ENCODE peak calls at places on chromosomes 6 and 20, in eight cellular contexts. One of them, this sample, is unnamed.

GRCh38 chr6:104326173-104327001 is 533.3 kb downstream of the HACE1 start:
- DNase-seq in pancreas: no peak
- DNase-seq in small intestine: no peak
- DNase-seq in esophagus squamous epithelium: no peak
- DNase-seq in substantia nigra: no peak
- DNase-seq in stomach: no peak
- DNase-seq in mesendoderm: peak
- DNase-seq in aorta: peak
- DNase-seq in this sample: no peak

GRCh38 chr20:57647933-57648785 is 27.9 kb upstream of the ZBP1 start:
- DNase-seq in pancreas: no peak
- DNase-seq in esophagus squamous epithelium: no peak
- DNase-seq in mesendoderm: no peak
- DNase-seq in small intestine: no peak
- DNase-seq in stomach: no peak
- DNase-seq in aorta: no peak
- DNase-seq in substantia nigra: no peak
- DNase-seq in this sample: no peak

GRCh38 chr6:158040051-158040803 is 58.6 kb downstream of the SYNJ2 start:
- DNase-seq in substantia nigra: no peak
- DNase-seq in aorta: peak
- DNase-seq in mesendoderm: peak
- DNase-seq in stomach: no peak
- DNase-seq in small intestine: peak
- DNase-seq in pancreas: no peak
- DNase-seq in esophagus squamous epithelium: no peak
- DNase-seq in this sample: no peak

GRCh38 chr6:35396991-35397390 is 54.6 kb downstream of the PPARD start:
- DNase-seq in small intestine: peak
- DNase-seq in stomach: peak
- DNase-seq in mesendoderm: no peak
- DNase-seq in aorta: peak
- DNase-seq in pancreas: peak
- DNase-seq in substantia nigra: no peak
- DNase-seq in esophagus squamous epithelium: no peak
- DNase-seq in this sample: no peak

GRCh38 chr20:48191200-48191599 is 405.9 kb upstream of the SULF2 start:
- DNase-seq in small intestine: no peak
- DNase-seq in mesendoderm: peak
- DNase-seq in stomach: no peak
- DNase-seq in aorta: peak
- DNase-seq in esophagus squamous epithelium: no peak
- DNase-seq in pancreas: no peak
- DNase-seq in substantia nigra: no peak
- DNase-seq in this sample: no peak

GRCh38 chr6:27213544-27214125 is 33.9 kb upstream of the PRSS16 start:
- DNase-seq in small intestine: no peak
- DNase-seq in pancreas: no peak
- DNase-seq in mesendoderm: peak
- DNase-seq in esophagus squamous epithelium: no peak
- DNase-seq in substantia nigra: no peak
- DNase-seq in aorta: no peak
- DNase-seq in stomach: no peak
- DNase-seq in this sample: no peak

GRCh38 chr6:139381216-139381615 is 6.8 kb upstream of the CITED2 start:
- DNase-seq in esophagus squamous epithelium: no peak
- DNase-seq in small intestine: no peak
- DNase-seq in substantia nigra: no peak
- DNase-seq in aorta: no peak
- DNase-seq in stomach: no peak
- DNase-seq in pancreas: no peak
- DNase-seq in mesendoderm: no peak
- DNase-seq in this sample: no peak

GRCh38 chr6:160978141-160978926 is 13.2 kb upstream of the MAP3K4 start:
- DNase-seq in pancreas: no peak
- DNase-seq in substantia nigra: no peak
- DNase-seq in mesendoderm: no peak
- DNase-seq in aorta: no peak
- DNase-seq in stomach: no peak
- DNase-seq in esophagus squamous epithelium: no peak
- DNase-seq in small intestine: no peak
- DNase-seq in this sample: no peak

GRCh38 chr6:56897789-56898509 is 57.0 kb upstream of the BEND6 start:
- DNase-seq in pancreas: no peak
- DNase-seq in small intestine: no peak
- DNase-seq in substantia nigra: no peak
- DNase-seq in esophagus squamous epithelium: no peak
- DNase-seq in mesendoderm: no peak
- DNase-seq in aorta: no peak
- DNase-seq in stomach: no peak
- DNase-seq in this sample: no peak
- H3K27ac ChIP-seq in pancreas: no peak
- H3K27ac ChIP-seq in small intestine: no peak
- H3K27ac ChIP-seq in substantia nigra: no peak
- H3K27ac ChIP-seq in esophagus squamous epithelium: no peak
- H3K27ac ChIP-seq in mesendoderm: no peak
- H3K27ac ChIP-seq in aorta: no peak
- H3K27ac ChIP-seq in stomach: no peak
- H3K27ac ChIP-seq in this sample: no peak

GRCh38 chr6:128508588-128509296 is 11.7 kb downstream of the PTPRK start:
- DNase-seq in mesendoderm: no peak
- DNase-seq in stomach: no peak
- DNase-seq in esophagus squamous epithelium: no peak
- DNase-seq in aorta: no peak
- DNase-seq in pancreas: no peak
- DNase-seq in substantia nigra: no peak
- DNase-seq in small intestine: peak
- DNase-seq in this sample: no peak
- H3K27ac ChIP-seq in mesendoderm: no peak
- H3K27ac ChIP-seq in stomach: no peak
- H3K27ac ChIP-seq in esophagus squamous epithelium: no peak
- H3K27ac ChIP-seq in aorta: no peak
- H3K27ac ChIP-seq in pancreas: no peak
- H3K27ac ChIP-seq in substantia nigra: peak
- H3K27ac ChIP-seq in small intestine: no peak
- H3K27ac ChIP-seq in this sample: no peak

DNA sequence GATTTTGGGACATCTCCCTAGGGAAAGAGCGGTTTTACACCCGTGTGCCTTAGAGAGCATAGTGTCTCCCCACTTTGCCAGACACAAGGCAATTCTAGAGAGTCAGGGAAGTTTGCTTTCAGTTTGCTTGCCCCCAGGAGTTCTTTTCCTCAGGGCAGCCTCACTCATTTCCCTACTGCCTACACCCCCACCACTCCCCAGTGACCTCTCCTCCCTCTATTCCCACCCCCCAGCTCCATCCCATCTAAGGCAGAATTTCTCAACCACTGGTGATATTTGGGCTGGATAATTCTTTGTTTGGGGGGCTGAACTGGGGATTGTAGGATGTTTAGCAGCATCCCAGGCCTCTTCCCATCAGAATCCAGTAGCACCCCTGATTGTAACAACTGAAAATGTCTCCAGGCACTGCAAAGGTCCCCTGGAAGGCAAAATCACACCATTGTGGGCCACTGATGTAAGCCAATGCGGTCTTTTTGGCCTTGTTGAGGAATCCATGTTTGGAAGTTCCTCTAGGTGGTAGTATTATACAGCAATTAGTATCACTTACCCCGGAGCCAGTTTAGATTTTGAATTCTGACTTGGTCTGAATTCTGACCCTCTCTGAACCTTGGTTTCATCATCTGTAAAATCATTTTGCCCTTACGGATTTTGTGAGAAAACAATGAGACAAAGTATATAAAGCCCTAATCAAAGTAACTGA is 1.3 kb downstream of the EPPIN start:
- DNase-seq in pancreas: no peak
- DNase-seq in substantia nigra: no peak
- DNase-seq in esophagus squamous epithelium: no peak
- DNase-seq in small intestine: peak
- DNase-seq in stomach: no peak
- DNase-seq in aorta: no peak
- DNase-seq in mesendoderm: peak
- DNase-seq in this sample: no peak
- H3K27ac ChIP-seq in pancreas: no peak
- H3K27ac ChIP-seq in substantia nigra: no peak
- H3K27ac ChIP-seq in esophagus squamous epithelium: no peak
- H3K27ac ChIP-seq in small intestine: no peak
- H3K27ac ChIP-seq in stomach: no peak
- H3K27ac ChIP-seq in aorta: no peak
- H3K27ac ChIP-seq in mesendoderm: no peak
- H3K27ac ChIP-seq in this sample: no peak

GRCh38 chr20:22232923-22233322 is 351.4 kb downstream of the FOXA2 start:
- DNase-seq in aorta: no peak
- DNase-seq in stomach: no peak
- DNase-seq in mesendoderm: no peak
- DNase-seq in substantia nigra: no peak
- DNase-seq in small intestine: no peak
- DNase-seq in esophagus squamous epithelium: no peak
- DNase-seq in pancreas: no peak
- DNase-seq in this sample: no peak
- H3K27ac ChIP-seq in aorta: no peak
- H3K27ac ChIP-seq in stomach: no peak
- H3K27ac ChIP-seq in mesendoderm: no peak
- H3K27ac ChIP-seq in substantia nigra: no peak
- H3K27ac ChIP-seq in small intestine: no peak
- H3K27ac ChIP-seq in esophagus squamous epithelium: no peak
- H3K27ac ChIP-seq in pancreas: no peak
- H3K27ac ChIP-seq in this sample: no peak

This sample was measured in prostate gland.